ENCODE peak calls at places on chromosomes 1 and 21, in eight cellular contexts. I is IMR-90, B is fibroblast of lung, O is hepatocyte, U is mammary epithelial cell, S is H1, K is SK-N-SH, T is OCI-LY7. X is an unnamed sample.

GRCh38 chr1:12434174-12434573 is 183.8 kb downstream of the DHRS3 start:
- DNase-seq in I (peak), B (peak), O (no peak), U (peak), S (no peak), K (no peak), T (no peak), X (no peak)

GRCh38 chr1:164602480-164603093 is 43.6 kb downstream of the PBX1 start:
- DNase-seq in I (peak), B (peak), O (peak), U (no peak), S (peak), K (no peak), T (no peak), X (no peak)

GRCh38 chr1:158249646-158250045 is 4.6 kb upstream of the CD1A start:
- DNase-seq in I (no peak), B (no peak), O (no peak), U (no peak), S (no peak), K (no peak), T (no peak), X (no peak)

GRCh38 chr1:116899529-116899928 is 10.2 kb upstream of the PTGFRN start:
- DNase-seq in I (no peak), B (no peak), O (no peak), U (no peak), S (no peak), K (no peak), T (no peak), X (no peak)

GRCh38 chr1:89908993-89909436 is 85.9 kb upstream of the ZNF326 start:
- DNase-seq in I (peak), B (peak), O (no peak), U (peak), S (no peak), K (peak), T (no peak), X (no peak)

GRCh38 chr1:15943515-15944307 is 32.2 kb downstream of the ZBTB17 start:
- DNase-seq in I (no peak), B (no peak), O (no peak), U (no peak), S (no peak), K (no peak), T (no peak), X (no peak)

GRCh38 chr21:26115899-26116298 is 54.7 kb downstream of the APP start:
- DNase-seq in I (peak), B (peak), O (no peak), U (peak), S (no peak), K (no peak), T (no peak), X (no peak)

GRCh38 chr1:247111636-247112478 is 7.7 kb upstream of the ZNF669 start:
- DNase-seq in I (peak), B (peak), O (peak), U (no peak), S (no peak), K (peak), T (no peak), X (no peak)

GRCh38 chr1:2591581-2592261 is 5.1 kb downstream of the PRXL2B start:
- DNase-seq in I (no peak), B (no peak), O (no peak), U (no peak), S (no peak), K (peak), T (no peak), X (no peak)

GRCh38 chr1:40450491-40451237 is 388 bp downstream of the ZFP69B start:
- DNase-seq in I (peak), B (peak), O (peak), U (peak), S (no peak), K (peak), T (peak), X (peak)

GRCh38 chr1:63189677-63190076 is 132.7 kb upstream of the FOXD3 start:
- DNase-seq in I (no peak), B (no peak), O (no peak), U (no peak), S (peak), K (peak), T (no peak), X (peak)

GRCh38 chr21:32411366-32412161 is 942 bp upstream of the EVA1C start:
- DNase-seq in I (peak), B (peak), O (peak), U (peak), S (no peak), K (peak), T (no peak), X (no peak)

GRCh38 chr1:31691446-31691845 is 12.4 kb downstream of the COL16A1 start:
- DNase-seq in I (no peak), B (no peak), O (no peak), U (no peak), S (no peak), K (no peak), T (no peak), X (no peak)

GRCh38 chr1:1081311-1082238 is 7.5 kb upstream of the RNF223 start:
- DNase-seq in I (no peak), B (no peak), O (peak), U (no peak), S (no peak), K (peak), T (no peak), X (no peak)

GRCh38 chr1:2584822-2585317 is 1.7 kb upstream of the PRXL2B start:
- DNase-seq in I (no peak), B (no peak), O (no peak), U (no peak), S (no peak), K (no peak), T (peak), X (peak)

GRCh38 chr1:234776256-234776874 is 166.4 kb upstream of the IRF2BP2 start:
- DNase-seq in I (no peak), B (no peak), O (no peak), U (no peak), S (no peak), K (no peak), T (no peak), X (peak)
- H2AFZ ChIP-seq in I (peak), B (no peak), O (no peak), U (no peak), S (no peak), K (no peak), T (no peak), X (no peak)

DNA sequence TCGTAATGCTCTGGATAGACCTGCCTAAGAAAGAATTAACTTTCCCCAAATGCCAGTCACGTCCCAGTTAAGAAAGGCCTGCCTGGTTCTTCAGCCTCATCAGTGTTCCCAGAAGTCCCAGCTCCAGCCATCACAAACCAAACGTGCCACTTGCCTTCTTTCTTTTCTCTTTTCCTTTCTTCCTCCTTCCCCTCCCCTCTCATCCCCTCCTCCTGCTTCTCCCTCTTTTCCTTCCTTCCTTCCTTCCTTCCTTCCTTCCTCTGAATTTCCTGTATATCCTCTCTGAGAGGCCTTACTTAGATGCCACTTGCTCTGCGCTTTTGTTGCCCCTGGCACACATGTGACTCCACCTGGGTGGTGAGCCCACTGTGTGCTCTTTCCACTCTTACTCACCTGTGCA is 228.2 kb downstream of the NFIA start:
- DNase-seq in I (no peak), B (no peak), O (no peak), U (no peak), S (no peak), K (no peak), T (no peak), X (no peak)
- H2AFZ ChIP-seq in I (no peak), B (no peak), O (no peak), U (no peak), S (no peak), K (no peak), T (no peak), X (no peak)

GRCh38 chr1:55490556-55490955 is 275.4 kb upstream of the USP24 start:
- DNase-seq in I (peak), B (peak), O (no peak), U (peak), S (no peak), K (no peak), T (no peak), X (no peak)
- H2AFZ ChIP-seq in I (peak), B (peak), O (no peak), U (peak), S (no peak), K (peak), T (no peak), X (no peak)

DNA sequence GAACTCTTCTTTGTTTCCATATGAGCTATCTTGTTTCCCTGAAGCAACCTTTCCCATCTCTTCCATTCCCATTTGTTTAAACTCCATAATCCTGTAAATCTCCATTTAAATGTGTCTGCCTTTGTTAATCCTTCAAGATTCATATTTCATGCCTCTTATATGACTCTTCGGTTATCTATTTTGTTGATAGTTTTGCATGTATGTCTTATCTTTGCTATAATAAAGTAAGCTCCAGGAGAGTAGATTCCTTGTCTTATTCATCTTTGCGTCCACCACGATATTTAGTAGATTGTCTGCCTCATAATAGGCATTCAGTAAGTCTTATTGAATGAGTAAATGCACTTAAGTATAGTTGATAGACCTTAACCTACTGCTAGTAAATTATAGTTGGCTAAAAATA is 18.4 kb downstream of the CLIC4 start:
- DNase-seq in I (no peak), B (no peak), O (no peak), U (no peak), S (no peak), K (no peak), T (no peak), X (no peak)
- H2AFZ ChIP-seq in I (no peak), B (no peak), O (no peak), U (no peak), S (no peak), K (no peak), T (no peak), X (no peak)

DNA sequence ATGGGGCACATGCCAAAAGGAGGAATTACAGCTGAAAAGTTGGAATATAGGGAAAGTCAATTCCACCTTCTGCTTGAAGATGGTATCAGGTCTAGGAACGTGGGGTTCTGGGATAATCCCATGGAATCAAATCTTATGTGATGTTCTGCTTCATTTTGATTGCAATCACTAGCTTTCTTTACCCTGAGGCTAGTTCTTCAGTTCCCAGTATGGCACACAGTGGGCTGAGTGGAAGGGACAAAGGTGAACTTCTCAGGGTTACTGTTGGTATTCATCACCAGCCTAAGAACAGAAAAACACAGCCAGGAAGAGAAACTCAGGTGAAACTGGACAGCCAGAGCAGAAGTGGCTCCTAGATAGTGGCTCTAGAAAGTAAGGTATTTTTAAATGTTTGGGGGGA is 117.8 kb downstream of the TNFSF18 start:
- DNase-seq in I (no peak), B (no peak), O (no peak), U (peak), S (no peak), K (no peak), T (no peak), X (no peak)
- H2AFZ ChIP-seq in I (no peak), B (no peak), O (no peak), U (peak), S (no peak), K (no peak), T (no peak), X (no peak)

GRCh38 chr21:44413566-44414290 is 41.6 kb upstream of the LRRC3 start:
- DNase-seq in I (no peak), B (no peak), O (no peak), U (no peak), S (no peak), K (no peak), T (no peak), X (no peak)
- H2AFZ ChIP-seq in I (no peak), B (no peak), O (no peak), U (no peak), S (no peak), K (no peak), T (no peak), X (no peak)

DNA sequence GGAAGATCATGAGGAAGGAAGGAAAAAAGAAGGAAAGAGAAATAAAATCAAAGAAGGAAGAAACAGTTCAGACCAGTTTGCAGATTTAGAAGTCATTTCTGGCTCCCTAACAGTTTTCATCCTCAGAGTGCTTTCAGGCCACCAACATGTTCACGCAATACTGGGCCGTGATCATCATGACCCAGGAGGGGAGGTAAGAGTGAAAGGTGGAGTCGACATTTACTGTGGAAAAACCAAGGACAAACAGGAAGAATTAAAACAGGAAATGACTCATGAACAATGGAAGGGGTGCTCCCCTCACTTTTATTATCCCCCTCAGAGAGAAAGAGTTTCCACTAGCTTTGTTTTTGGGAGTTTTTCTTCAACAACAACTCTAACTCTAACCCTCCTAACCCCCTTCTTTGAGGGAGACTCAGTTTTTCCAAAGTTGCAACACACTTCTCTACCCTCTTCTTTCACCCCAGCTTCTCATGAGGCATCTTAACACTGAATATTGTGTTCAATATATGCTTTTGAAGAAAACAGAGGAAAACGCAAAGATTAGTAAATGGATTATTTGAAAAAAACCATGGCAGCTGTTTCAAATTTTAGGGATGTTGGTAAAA is 60.4 kb downstream of the VANGL2 start:
- DNase-seq in I (no peak), B (no peak), O (no peak), U (no peak), S (no peak), K (no peak), T (no peak), X (no peak)
- H2AFZ ChIP-seq in I (no peak), B (no peak), O (no peak), U (no peak), S (peak), K (no peak), T (peak), X (peak)

GRCh38 chr1:202806845-202807366 is 1.3 kb downstream of the KDM5B start:
- DNase-seq in I (no peak), B (peak), O (peak), U (peak), S (no peak), K (no peak), T (no peak), X (no peak)

GRCh38 chr1:202807926-202808757 is at the start of gene KDM5B:
- DNase-seq in I (peak), B (peak), O (peak), U (peak), S (no peak), K (peak), T (no peak), X (no peak)

GRCh38 chr1:202802998-202803932 is 5.0 kb downstream of the KDM5B start:
- DNase-seq in I (peak), B (peak), O (no peak), U (peak), S (no peak), K (no peak), T (no peak), X (no peak)

GRCh38 chr1:202807367-202807925 is 775 bp downstream of the KDM5B start:
- DNase-seq in I (peak), B (peak), O (peak), U (peak), S (no peak), K (peak), T (no peak), X (no peak)

DNA sequence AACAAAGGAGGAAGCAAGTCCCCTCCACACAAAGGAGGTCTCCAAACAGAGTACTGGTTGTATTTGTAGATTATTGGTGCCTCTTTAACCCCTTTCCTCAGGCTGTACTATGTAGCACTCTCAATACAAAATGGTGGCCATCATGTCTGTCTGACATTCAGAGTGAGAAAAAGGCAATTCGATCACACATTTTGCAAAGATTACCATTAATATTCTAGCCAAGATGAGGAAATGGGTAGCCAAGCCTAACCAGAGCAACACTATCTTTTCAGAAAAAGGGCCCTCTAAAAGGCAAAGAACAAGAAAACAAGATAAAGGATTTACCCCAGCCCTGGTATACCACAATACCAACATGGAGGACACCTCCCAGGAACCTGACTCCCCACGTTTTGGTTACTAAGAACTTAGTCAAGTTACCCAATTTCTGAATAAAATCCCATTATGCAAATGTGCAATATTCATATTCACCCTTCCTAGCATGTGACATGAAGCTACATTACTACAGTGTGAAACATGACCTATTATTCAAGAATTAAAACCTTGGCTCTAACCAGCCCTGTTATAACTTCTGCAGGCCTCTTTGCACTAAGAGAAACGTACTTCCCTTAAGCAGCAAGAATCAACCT is 2.2 kb downstream of the KDM5B start:
- DNase-seq in I (peak), B (peak), O (no peak), U (peak), S (no peak), K (no peak), T (no peak), X (no peak)
- H2AFZ ChIP-seq in I (no peak), B (no peak), O (no peak), U (no peak), S (no peak), K (no peak), T (no peak), X (no peak)

X was measured in Karpas-422.